ENCODE peak calls at places on chromosomes 11 and 22, in four cellular contexts. One of them, this sample, is unnamed. For H3K36me3, the result is how much of the 10 kb centered on the place peaks cover.

GRCh38 chr22:42340695-42341383 is 70.4 kb upstream of the TCF20 start:
- DNase-seq in astrocyte: no peak
- DNase-seq in IMR-90: no peak
- DNase-seq in CD8-positive, alpha-beta memory T cell: no peak
- DNase-seq in this sample: no peak

GRCh38 chr11:128745296-128746183 is 51.7 kb downstream of the FLI1 start:
- DNase-seq in astrocyte: peak
- DNase-seq in IMR-90: peak
- DNase-seq in CD8-positive, alpha-beta memory T cell: no peak
- DNase-seq in this sample: no peak

GRCh38 chr11:86958259-86958658 is 3.1 kb upstream of the FZD4 start:
- DNase-seq in astrocyte: no peak
- DNase-seq in IMR-90: no peak
- DNase-seq in CD8-positive, alpha-beta memory T cell: no peak
- DNase-seq in this sample: no peak

GRCh38 chr11:10856689-10857603 is 907 bp downstream of the ZBED5 start:
- DNase-seq in astrocyte: peak
- DNase-seq in IMR-90: peak
- DNase-seq in CD8-positive, alpha-beta memory T cell: no peak
- DNase-seq in this sample: no peak

GRCh38 chr11:47178305-47178704 is 1.6 kb upstream of the ARFGAP2 start:
- DNase-seq in astrocyte: no peak
- DNase-seq in IMR-90: no peak
- DNase-seq in CD8-positive, alpha-beta memory T cell: no peak
- DNase-seq in this sample: no peak

GRCh38 chr22:17087176-17088131 is 2.7 kb downstream of the IL17RA start:
- DNase-seq in astrocyte: peak
- DNase-seq in IMR-90: peak
- DNase-seq in CD8-positive, alpha-beta memory T cell: peak
- DNase-seq in this sample: peak

GRCh38 chr11:20661445-20661844 is 7.9 kb upstream of the NELL1 start:
- DNase-seq in astrocyte: no peak
- DNase-seq in IMR-90: no peak
- DNase-seq in CD8-positive, alpha-beta memory T cell: no peak
- DNase-seq in this sample: no peak

GRCh38 chr11:71201231-71201630 is 51.1 kb downstream of the SHANK2 start:
- DNase-seq in astrocyte: no peak
- DNase-seq in IMR-90: no peak
- DNase-seq in CD8-positive, alpha-beta memory T cell: no peak
- DNase-seq in this sample: no peak

GRCh38 chr22:49348631-49349030 is 479.0 kb downstream of the BRD1 start:
- DNase-seq in astrocyte: no peak
- DNase-seq in IMR-90: no peak
- DNase-seq in CD8-positive, alpha-beta memory T cell: no peak
- DNase-seq in this sample: no peak

GRCh38 chr11:2989551-2989950 is 2.6 kb downstream of the NAP1L4 start:
- DNase-seq in astrocyte: no peak
- DNase-seq in IMR-90: no peak
- DNase-seq in CD8-positive, alpha-beta memory T cell: no peak
- DNase-seq in this sample: no peak

GRCh38 chr22:24417901-24418641 is 9.3 kb upstream of the ADORA2A start:
- DNase-seq in astrocyte: no peak
- DNase-seq in IMR-90: peak
- DNase-seq in CD8-positive, alpha-beta memory T cell: peak
- DNase-seq in this sample: no peak

GRCh38 chr11:64250875-64251721 is at the start of gene PLCB3:
- DNase-seq in astrocyte: no peak
- DNase-seq in IMR-90: no peak
- DNase-seq in CD8-positive, alpha-beta memory T cell: peak
- DNase-seq in this sample: peak

GRCh38 chr11:130122141-130122575 is 37.4 kb upstream of the ST14 start:
- DNase-seq in astrocyte: no peak
- DNase-seq in IMR-90: no peak
- DNase-seq in CD8-positive, alpha-beta memory T cell: no peak
- DNase-seq in this sample: no peak

GRCh38 chr22:38737302-38738060 is 18.3 kb downstream of the SUN2 start:
- DNase-seq in astrocyte: no peak
- DNase-seq in IMR-90: peak
- DNase-seq in CD8-positive, alpha-beta memory T cell: peak
- DNase-seq in this sample: no peak

GRCh38 chr22:38735126-38735464 is 20.7 kb downstream of the SUN2 start:
- DNase-seq in astrocyte: no peak
- DNase-seq in IMR-90: no peak
- DNase-seq in CD8-positive, alpha-beta memory T cell: peak
- DNase-seq in this sample: no peak

GRCh38 chr22:38735465-38736256 is 20.1 kb downstream of the SUN2 start:
- DNase-seq in astrocyte: no peak
- DNase-seq in IMR-90: no peak
- DNase-seq in CD8-positive, alpha-beta memory T cell: peak
- DNase-seq in this sample: no peak

GRCh38 chr22:38734203-38735100 is 21.3 kb downstream of the SUN2 start:
- DNase-seq in astrocyte: no peak
- DNase-seq in IMR-90: no peak
- DNase-seq in CD8-positive, alpha-beta memory T cell: peak
- DNase-seq in this sample: no peak

GRCh38 chr22:38736257-38736570 is 19.6 kb downstream of the SUN2 start:
- DNase-seq in astrocyte: no peak
- DNase-seq in IMR-90: no peak
- DNase-seq in CD8-positive, alpha-beta memory T cell: peak
- DNase-seq in this sample: no peak
- H3K36me3 ChIP-seq in astrocyte: under half
- H3K36me3 ChIP-seq in IMR-90: half or more
- H3K36me3 ChIP-seq in CD8-positive, alpha-beta memory T cell: half or more
- H3K36me3 ChIP-seq in this sample: half or more

DNA sequence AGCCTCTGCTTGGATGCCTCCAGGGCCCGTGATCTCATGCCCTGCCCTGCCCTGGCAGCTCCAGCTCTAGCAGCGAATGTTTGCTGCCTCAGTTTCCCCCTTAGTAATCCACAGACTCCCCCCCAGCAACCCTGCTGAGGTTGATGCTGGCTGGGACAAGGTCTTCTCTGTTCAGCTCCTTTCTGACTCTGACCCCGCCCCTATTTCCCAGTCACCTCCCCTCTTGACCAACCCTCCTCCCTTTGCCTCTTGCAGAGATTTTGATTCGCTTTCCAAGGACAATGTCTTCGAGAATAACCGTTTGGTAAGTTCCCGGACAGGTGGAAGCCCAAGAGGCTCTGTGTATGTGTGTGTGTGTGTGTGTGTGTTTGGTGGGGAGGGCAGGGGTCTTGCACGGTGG is 5.6 kb downstream of the MICALL1 start:
- DNase-seq in astrocyte: no peak
- DNase-seq in IMR-90: no peak
- DNase-seq in CD8-positive, alpha-beta memory T cell: no peak
- DNase-seq in this sample: no peak
- H3K36me3 ChIP-seq in astrocyte: under half
- H3K36me3 ChIP-seq in IMR-90: under half
- H3K36me3 ChIP-seq in CD8-positive, alpha-beta memory T cell: under half
- H3K36me3 ChIP-seq in this sample: under half

GRCh38 chr11:125931681-125932080 is 14.2 kb upstream of the VSIG10L2 start:
- DNase-seq in astrocyte: no peak
- DNase-seq in IMR-90: no peak
- DNase-seq in CD8-positive, alpha-beta memory T cell: no peak
- DNase-seq in this sample: no peak
- H3K36me3 ChIP-seq in astrocyte: under half
- H3K36me3 ChIP-seq in IMR-90: under half
- H3K36me3 ChIP-seq in CD8-positive, alpha-beta memory T cell: under half
- H3K36me3 ChIP-seq in this sample: under half

GRCh38 chr11:1473786-1474185 is 12.8 kb downstream of the MOB2 start:
- DNase-seq in astrocyte: no peak
- DNase-seq in IMR-90: no peak
- DNase-seq in CD8-positive, alpha-beta memory T cell: peak
- DNase-seq in this sample: no peak
- H3K36me3 ChIP-seq in astrocyte: under half
- H3K36me3 ChIP-seq in IMR-90: under half
- H3K36me3 ChIP-seq in CD8-positive, alpha-beta memory T cell: under half
- H3K36me3 ChIP-seq in this sample: under half

GRCh38 chr22:20111689-20112622 is 3.9 kb upstream of the RANBP1 start:
- DNase-seq in astrocyte: no peak
- DNase-seq in IMR-90: no peak
- DNase-seq in CD8-positive, alpha-beta memory T cell: no peak
- DNase-seq in this sample: no peak

GRCh38 chr22:20109411-20110358 is 6.2 kb upstream of the RANBP1 start:
- DNase-seq in astrocyte: no peak
- DNase-seq in IMR-90: no peak
- DNase-seq in CD8-positive, alpha-beta memory T cell: peak
- DNase-seq in this sample: no peak

GRCh38 chr22:20110359-20110985 is 5.4 kb upstream of the RANBP1 start:
- DNase-seq in astrocyte: no peak
- DNase-seq in IMR-90: no peak
- DNase-seq in CD8-positive, alpha-beta memory T cell: no peak
- DNase-seq in this sample: no peak

GRCh38 chr22:20112623-20113511 is 3.0 kb upstream of the RANBP1 start:
- DNase-seq in astrocyte: no peak
- DNase-seq in IMR-90: no peak
- DNase-seq in CD8-positive, alpha-beta memory T cell: peak
- DNase-seq in this sample: no peak

DNA sequence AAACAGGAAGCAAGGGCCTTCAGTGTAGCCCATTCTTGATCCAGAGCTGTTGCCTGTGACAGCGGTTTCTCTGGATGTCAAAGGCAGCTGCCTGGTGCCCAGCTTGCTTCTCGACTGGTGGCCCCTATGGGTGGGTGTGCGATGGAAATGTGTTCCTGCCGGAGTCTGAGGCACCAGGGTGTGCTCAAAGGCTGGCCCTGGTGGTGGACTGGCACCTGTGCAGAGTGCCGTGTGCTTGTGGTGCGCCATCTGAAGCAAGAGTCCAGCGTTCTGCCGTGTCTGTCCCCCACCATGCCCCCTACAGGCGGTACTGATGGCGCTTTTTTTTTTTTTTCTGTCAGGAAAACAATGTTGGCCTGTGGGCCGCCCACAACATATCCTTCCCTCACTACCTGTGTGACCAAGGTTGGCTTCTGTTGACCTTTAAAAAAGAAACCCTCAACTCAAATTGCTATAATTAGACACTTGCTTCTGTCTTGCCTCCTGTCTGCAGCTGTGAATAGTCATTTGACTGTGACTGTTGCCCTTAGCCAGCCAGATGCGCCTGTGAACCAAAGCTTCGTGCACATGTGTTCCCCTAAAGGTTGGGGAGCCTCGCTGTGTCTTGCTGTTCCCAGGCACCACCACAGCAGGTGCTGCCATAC is 4.7 kb upstream of the RANBP1 start:
- DNase-seq in astrocyte: peak
- DNase-seq in IMR-90: peak
- DNase-seq in CD8-positive, alpha-beta memory T cell: peak
- DNase-seq in this sample: no peak
- H3K36me3 ChIP-seq in astrocyte: under half
- H3K36me3 ChIP-seq in IMR-90: half or more
- H3K36me3 ChIP-seq in CD8-positive, alpha-beta memory T cell: half or more
- H3K36me3 ChIP-seq in this sample: half or more

GRCh38 chr11:131671764-131672163 is 301.3 kb downstream of the NTM start:
- DNase-seq in astrocyte: no peak
- DNase-seq in IMR-90: no peak
- DNase-seq in CD8-positive, alpha-beta memory T cell: no peak
- DNase-seq in this sample: no peak
- H3K36me3 ChIP-seq in astrocyte: under half
- H3K36me3 ChIP-seq in IMR-90: under half
- H3K36me3 ChIP-seq in CD8-positive, alpha-beta memory T cell: under half
- H3K36me3 ChIP-seq in this sample: under half

DNA sequence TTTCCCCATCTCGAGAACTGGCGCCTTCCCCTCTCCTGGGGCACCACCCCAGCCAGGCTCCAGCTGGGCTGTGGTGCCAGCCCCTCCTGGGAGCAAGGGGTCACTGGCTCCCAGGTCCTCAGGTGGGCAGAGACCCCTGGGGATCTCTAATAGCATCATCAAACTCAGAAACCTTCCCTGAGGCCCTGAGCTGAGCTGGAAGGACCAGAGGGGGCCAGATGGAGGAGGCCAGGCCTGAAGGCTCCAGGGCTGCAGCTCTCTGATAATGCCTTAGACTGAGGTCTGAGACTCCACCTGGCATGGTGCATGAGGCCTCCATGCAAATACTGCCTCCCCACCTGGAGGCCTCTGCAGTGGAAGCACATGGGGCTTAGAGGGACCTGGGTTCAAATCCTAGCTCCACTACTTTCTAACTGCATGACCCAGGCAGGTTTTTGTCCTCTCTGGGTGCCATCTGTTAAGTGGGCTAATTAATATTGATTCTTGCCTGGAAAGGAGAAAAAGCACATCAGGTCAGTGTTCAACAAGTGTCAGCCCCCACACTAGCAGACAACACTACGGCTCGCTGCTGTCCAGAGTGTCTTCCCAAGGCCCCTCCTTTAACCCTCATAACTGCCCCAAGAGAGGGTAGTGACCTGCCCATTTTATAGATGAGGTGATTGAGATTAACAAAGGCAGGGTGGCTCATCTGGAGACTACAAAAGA is 1.5 kb downstream of the MAPK8IP1 start:
- DNase-seq in astrocyte: no peak
- DNase-seq in IMR-90: no peak
- DNase-seq in CD8-positive, alpha-beta memory T cell: no peak
- DNase-seq in this sample: no peak
- H3K36me3 ChIP-seq in astrocyte: under half
- H3K36me3 ChIP-seq in IMR-90: under half
- H3K36me3 ChIP-seq in CD8-positive, alpha-beta memory T cell: under half
- H3K36me3 ChIP-seq in this sample: under half

This sample was measured in GM06990.